ENCODE peak calls at places on chromosomes 11 and 22, in eight cellular contexts. F is IMR-90, V is transverse colon, G is tibial nerve, J is endothelial cell of umbilical vein, I is stomach, Q is K562, L is suprapubic skin. A is an unnamed sample.

GRCh38 chr11:12472401-12473065 is 95.2 kb downstream of the PARVA start:
- DNase-seq in L (no peak), J (no peak), I (no peak), Q (no peak), F (no peak), V (no peak), G (no peak), A (no peak)

GRCh38 chr11:726278-726915 is 20.4 kb downstream of the EPS8L2 start:
- DNase-seq in F (peak; percentile 26), G (no peak), L (no peak), V (peak; percentile 77), I (peak; percentile 83), Q (peak; percentile 91), J (no peak), A (no peak)

GRCh38 chr11:126506789-126507188 is 151.3 kb downstream of the ST3GAL4 start:
- DNase-seq in L (no peak), J (no peak), V (no peak), Q (no peak), G (no peak), F (no peak), I (no peak), A (no peak)

GRCh38 chr11:26088391-26088790 is 243.5 kb upstream of the ANO3 start:
- DNase-seq in L (no peak), F (peak; percentile 30), Q (no peak), V (no peak), I (no peak), G (no peak), J (peak; percentile 68), A (no peak)

GRCh38 chr11:121466063-121466794 is 13.5 kb upstream of the SORL1-AS1 start:
- DNase-seq in V (peak; percentile 95), I (peak; percentile 92), L (peak; percentile 93), G (peak; percentile 58), J (no peak), Q (no peak), F (peak; percentile 95), A (peak; percentile 74)

GRCh38 chr22:31870890-31871289 is 73.4 kb upstream of the YWHAH start:
- DNase-seq in F (peak; percentile 83), I (no peak), G (no peak), J (peak; percentile 58), Q (no peak), L (no peak), V (peak; percentile 19), A (no peak)

GRCh38 chr11:3907590-3907989 is 52.1 kb downstream of the STIM1 start:
- DNase-seq in G (no peak), J (no peak), L (no peak), V (no peak), Q (no peak), F (no peak), I (no peak), A (no peak)

GRCh38 chr11:44229003-44229570 is 80.9 kb downstream of the ALX4 start:
- DNase-seq in V (peak; percentile 44), Q (no peak), G (no peak), J (peak; percentile 18), F (no peak), I (no peak), L (no peak), A (peak; percentile 28)

GRCh38 chr11:130719516-130719915 is 196.8 kb downstream of the SNX19 start:
- DNase-seq in L (no peak), G (no peak), I (no peak), F (peak; percentile 71), Q (no peak), V (no peak), J (no peak), A (no peak)

GRCh38 chr22:32073823-32074380 is 30.8 kb downstream of the SLC5A1 start:
- DNase-seq in Q (no peak), I (no peak), G (no peak), F (no peak), V (peak; percentile 58), J (no peak), L (no peak), A (no peak)

GRCh38 chr11:114260077-114260476 is 36.1 kb upstream of the NNMT start:
- DNase-seq in G (no peak), L (no peak), J (no peak), F (no peak), V (no peak), I (no peak), Q (no peak), A (no peak)

GRCh38 chr11:94170953-94171352 is 42.3 kb downstream of the PANX1 start:
- DNase-seq in G (no peak), I (no peak), L (no peak), V (no peak), F (no peak), Q (no peak), J (no peak), A (no peak)

GRCh38 chr22:19984201-19984753 is 32.3 kb downstream of the ARVCF start:
- DNase-seq in Q (peak; percentile 70), I (no peak), G (no peak), V (no peak), L (no peak), J (peak; percentile 39), F (peak; percentile 79), A (peak; percentile 92)

GRCh38 chr11:94954753-94955152 is 18.6 kb downstream of the CWC15 start:
- DNase-seq in F (no peak), I (no peak), Q (no peak), V (no peak), L (no peak), G (no peak), J (no peak), A (no peak)

GRCh38 chr22:22940961-22941605 is 53.5 kb downstream of the IGLL5 start:
- DNase-seq in G (no peak), L (peak; percentile 44), I (peak; percentile 17), V (peak; percentile 6), F (no peak), J (no peak), Q (no peak), A (no peak)
- TF ChIP-seq POLR2A in G (no peak), L (no peak), I (no peak), V (no peak), F (no peak), J (no peak), Q (no peak), A (no peak)

GRCh38 chr11:68459886-68460740 is 439 bp upstream of the PPP6R3 start:
- DNase-seq in G (peak; percentile 97), I (peak; percentile 96), V (peak; percentile 96), J (peak; percentile 100), Q (peak; percentile 99), F (peak; percentile 98), L (peak; percentile 98), A (peak; percentile 98)
- TF ChIP-seq POLR2A in G (no peak), I (no peak), V (no peak), J (no peak), Q (peak; percentile 69), F (no peak), L (no peak), A (no peak)

DNA sequence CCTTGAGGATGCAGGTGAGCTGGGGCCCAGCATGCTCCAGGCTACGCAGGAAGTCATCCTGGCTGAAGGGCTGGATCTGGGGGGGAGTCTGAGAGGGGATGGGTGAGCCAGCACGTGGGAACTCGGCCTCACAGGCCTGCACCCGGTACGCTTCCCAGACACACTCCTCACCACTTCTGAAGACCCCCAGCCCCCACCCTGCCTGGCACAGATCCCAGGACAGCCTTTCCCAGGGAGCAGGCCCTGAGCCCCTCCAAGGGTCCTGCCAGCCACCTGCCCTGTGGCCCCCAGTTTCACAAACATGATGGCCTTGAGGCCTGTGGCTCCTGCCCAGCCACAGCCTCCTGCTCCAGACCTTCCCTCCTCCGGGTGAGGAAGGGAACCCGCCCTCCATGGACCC is 5.6 kb upstream of the PLXNB2 start:
- DNase-seq in L (no peak), Q (no peak), J (no peak), I (no peak), G (no peak), V (no peak), F (no peak), A (no peak)
- TF ChIP-seq POLR2A in L (no peak), Q (no peak), J (no peak), I (no peak), G (no peak), V (no peak), F (no peak), A (no peak)

GRCh38 chr11:111734383-111735261 is 31.6 kb downstream of the PPP2R1B start:
- DNase-seq in Q (no peak), I (no peak), V (no peak), J (peak; percentile 30), F (no peak), L (no peak), G (no peak), A (no peak)
- TF ChIP-seq POLR2A in Q (no peak), I (no peak), V (no peak), J (no peak), F (no peak), L (no peak), G (no peak), A (no peak)

GRCh38 chr11:67435031-67435726 is 2.3 kb downstream of the PTPRCAP start:
- DNase-seq in G (no peak), L (no peak), J (no peak), F (no peak), Q (no peak), I (no peak), V (no peak), A (no peak)

GRCh38 chr11:67433536-67434394 is 3.7 kb downstream of the PTPRCAP start:
- DNase-seq in F (no peak), I (no peak), G (no peak), Q (no peak), L (no peak), V (no peak), J (no peak), A (no peak)

GRCh38 chr11:67435727-67436458 is 1.6 kb downstream of the PTPRCAP start:
- DNase-seq in I (no peak), F (no peak), Q (no peak), L (no peak), J (no peak), V (no peak), G (no peak), A (no peak)

GRCh38 chr11:67432655-67433349 is 4.5 kb downstream of the RPS6KB2 start:
- DNase-seq in I (no peak), Q (no peak), V (no peak), J (no peak), L (no peak), F (no peak), G (no peak), A (no peak)

DNA sequence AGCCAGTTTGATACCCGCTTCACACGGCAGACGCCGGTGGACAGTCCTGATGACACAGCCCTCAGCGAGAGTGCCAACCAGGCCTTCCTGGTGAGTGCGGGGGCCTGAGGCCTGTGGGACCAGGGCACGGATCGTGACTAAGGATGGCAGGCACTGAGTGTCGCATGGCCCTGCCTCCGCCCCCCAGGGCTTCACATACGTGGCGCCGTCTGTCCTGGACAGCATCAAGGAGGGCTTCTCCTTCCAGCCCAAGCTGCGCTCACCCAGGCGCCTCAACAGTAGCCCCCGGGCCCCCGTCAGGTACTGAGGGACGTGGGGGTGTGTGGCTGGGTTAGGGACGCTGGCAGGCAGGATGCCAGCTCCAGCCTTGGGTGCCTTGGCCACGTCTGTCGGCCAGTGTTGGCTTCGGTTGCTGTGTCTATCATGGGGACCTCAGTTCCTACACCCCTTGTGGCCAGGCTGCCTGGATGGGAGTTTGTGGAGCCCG is 3.0 kb downstream of the PTPRCAP start:
- DNase-seq in V (no peak), F (no peak), L (no peak), J (no peak), G (no peak), I (no peak), Q (no peak), A (no peak)
- TF ChIP-seq POLR2A in V (no peak), F (no peak), L (no peak), J (no peak), G (no peak), I (no peak), Q (no peak), A (no peak)

GRCh38 chr11:117327567-117328413 is at the start of gene CEP164:
- DNase-seq in G (peak; percentile 94), I (peak; percentile 95), V (peak; percentile 97), J (peak; percentile 95), L (peak; percentile 98), Q (peak; percentile 98), F (peak; percentile 97), A (peak; percentile 95)
- TF ChIP-seq POLR2A in G (peak; percentile 49), I (no peak), V (peak; percentile 63), J (peak; percentile 85), L (peak; percentile 23), Q (peak; percentile 79), F (peak; percentile 92), A (peak; percentile 42)